ENCODE peak calls at places on chromosomes 11 and 22, in six cellular contexts. One of them, this sample, is unnamed. For H3K27me3, the result is how much of the 10 kb centered on the place peaks cover.

GRCh38 chr11:88482871-88483301 is 145.3 kb upstream of the CTSC start:
- DNase-seq in BE2C: no peak
- DNase-seq in SK-N-SH: no peak
- DNase-seq in Caco-2: no peak
- DNase-seq in tibial nerve: no peak
- DNase-seq in right atrium auricular region: no peak
- DNase-seq in this sample: peak

GRCh38 chr11:71433648-71434450 is 14.3 kb downstream of the DHCR7 start:
- DNase-seq in BE2C: no peak
- DNase-seq in SK-N-SH: no peak
- DNase-seq in Caco-2: peak
- DNase-seq in tibial nerve: no peak
- DNase-seq in right atrium auricular region: peak
- DNase-seq in this sample: no peak

GRCh38 chr11:8870461-8871282 is 40.3 kb upstream of the AKIP1 start:
- DNase-seq in BE2C: peak
- DNase-seq in SK-N-SH: peak
- DNase-seq in Caco-2: peak
- DNase-seq in tibial nerve: peak
- DNase-seq in right atrium auricular region: no peak
- DNase-seq in this sample: peak

GRCh38 chr11:126702987-126703386 is 297.6 kb downstream of the KIRREL3 start:
- DNase-seq in BE2C: peak
- DNase-seq in SK-N-SH: peak
- DNase-seq in Caco-2: no peak
- DNase-seq in tibial nerve: no peak
- DNase-seq in right atrium auricular region: no peak
- DNase-seq in this sample: no peak

GRCh38 chr11:110919241-110919893 is 207.1 kb upstream of the ARHGAP20 start:
- DNase-seq in BE2C: no peak
- DNase-seq in SK-N-SH: no peak
- DNase-seq in Caco-2: no peak
- DNase-seq in tibial nerve: no peak
- DNase-seq in right atrium auricular region: no peak
- DNase-seq in this sample: no peak

GRCh38 chr11:2586793-2587131 is 113.0 kb downstream of the KCNQ1OT1 start:
- DNase-seq in BE2C: no peak
- DNase-seq in SK-N-SH: peak
- DNase-seq in Caco-2: no peak
- DNase-seq in tibial nerve: no peak
- DNase-seq in right atrium auricular region: no peak
- DNase-seq in this sample: no peak

GRCh38 chr11:83827940-83828554 is 541.9 kb upstream of the CCDC90B start:
- DNase-seq in BE2C: no peak
- DNase-seq in SK-N-SH: peak
- DNase-seq in Caco-2: no peak
- DNase-seq in tibial nerve: no peak
- DNase-seq in right atrium auricular region: no peak
- DNase-seq in this sample: no peak

GRCh38 chr11:118497831-118498230 is 29.4 kb upstream of the TTC36 start:
- DNase-seq in BE2C: no peak
- DNase-seq in SK-N-SH: no peak
- DNase-seq in Caco-2: no peak
- DNase-seq in tibial nerve: no peak
- DNase-seq in right atrium auricular region: no peak
- DNase-seq in this sample: no peak

GRCh38 chr11:87298155-87298554 is 260.4 kb downstream of the TMEM135 start:
- DNase-seq in BE2C: no peak
- DNase-seq in SK-N-SH: no peak
- DNase-seq in Caco-2: no peak
- DNase-seq in tibial nerve: no peak
- DNase-seq in right atrium auricular region: no peak
- DNase-seq in this sample: no peak

GRCh38 chr11:118916842-118917388 is 8.8 kb downstream of the BCL9L start:
- DNase-seq in BE2C: peak
- DNase-seq in SK-N-SH: no peak
- DNase-seq in Caco-2: peak
- DNase-seq in tibial nerve: no peak
- DNase-seq in right atrium auricular region: peak
- DNase-seq in this sample: no peak

GRCh38 chr11:113488931-113489351 is 13.7 kb upstream of the DRD2 start:
- DNase-seq in BE2C: no peak
- DNase-seq in SK-N-SH: no peak
- DNase-seq in Caco-2: no peak
- DNase-seq in tibial nerve: no peak
- DNase-seq in right atrium auricular region: no peak
- DNase-seq in this sample: no peak

GRCh38 chr11:95647355-95647754 is 142.2 kb downstream of the FAM76B start:
- DNase-seq in BE2C: no peak
- DNase-seq in SK-N-SH: no peak
- DNase-seq in Caco-2: no peak
- DNase-seq in tibial nerve: no peak
- DNase-seq in right atrium auricular region: no peak
- DNase-seq in this sample: no peak

GRCh38 chr11:97290444-97291041 is 900.7 kb downstream of the JRKL start:
- DNase-seq in BE2C: no peak
- DNase-seq in SK-N-SH: no peak
- DNase-seq in Caco-2: no peak
- DNase-seq in tibial nerve: no peak
- DNase-seq in right atrium auricular region: no peak
- DNase-seq in this sample: no peak

GRCh38 chr11:69221086-69221485 is 65.4 kb downstream of the SMIM38 start:
- DNase-seq in BE2C: no peak
- DNase-seq in SK-N-SH: no peak
- DNase-seq in Caco-2: peak
- DNase-seq in tibial nerve: no peak
- DNase-seq in right atrium auricular region: no peak
- DNase-seq in this sample: no peak

GRCh38 chr11:102226702-102227101 is 90.6 kb upstream of the BIRC3 start:
- DNase-seq in BE2C: no peak
- DNase-seq in SK-N-SH: no peak
- DNase-seq in Caco-2: no peak
- DNase-seq in tibial nerve: no peak
- DNase-seq in right atrium auricular region: no peak
- DNase-seq in this sample: peak

GRCh38 chr22:16603448-16603768 is 10.8 kb upstream of the CCT8L2 start:
- DNase-seq in BE2C: no peak
- DNase-seq in SK-N-SH: no peak
- DNase-seq in Caco-2: no peak
- DNase-seq in tibial nerve: no peak
- DNase-seq in right atrium auricular region: no peak
- DNase-seq in this sample: no peak

GRCh38 chr11:62223095-62223494 is 14.6 kb downstream of the SCGB2A1 start:
- DNase-seq in BE2C: no peak
- DNase-seq in SK-N-SH: no peak
- DNase-seq in Caco-2: no peak
- DNase-seq in tibial nerve: no peak
- DNase-seq in right atrium auricular region: no peak
- DNase-seq in this sample: no peak

GRCh38 chr11:82556210-82556609 is 177.5 kb downstream of the FAM181B start:
- DNase-seq in BE2C: no peak
- DNase-seq in SK-N-SH: no peak
- DNase-seq in Caco-2: no peak
- DNase-seq in tibial nerve: no peak
- DNase-seq in right atrium auricular region: no peak
- DNase-seq in this sample: no peak

GRCh38 chr11:110900426-110900825 is 188.2 kb upstream of the ARHGAP20 start:
- DNase-seq in BE2C: no peak
- DNase-seq in SK-N-SH: no peak
- DNase-seq in Caco-2: no peak
- DNase-seq in tibial nerve: no peak
- DNase-seq in right atrium auricular region: no peak
- DNase-seq in this sample: no peak

GRCh38 chr22:35629406-35630234 is 12.5 kb upstream of the MB start:
- DNase-seq in BE2C: no peak
- DNase-seq in SK-N-SH: no peak
- DNase-seq in Caco-2: no peak
- DNase-seq in tibial nerve: peak
- DNase-seq in right atrium auricular region: peak
- DNase-seq in this sample: peak

GRCh38 chr11:68832476-68833176 is 9.1 kb downstream of the CPT1A start:
- DNase-seq in BE2C: no peak
- DNase-seq in SK-N-SH: peak
- DNase-seq in Caco-2: no peak
- DNase-seq in tibial nerve: no peak
- DNase-seq in right atrium auricular region: no peak
- DNase-seq in this sample: no peak

DNA sequence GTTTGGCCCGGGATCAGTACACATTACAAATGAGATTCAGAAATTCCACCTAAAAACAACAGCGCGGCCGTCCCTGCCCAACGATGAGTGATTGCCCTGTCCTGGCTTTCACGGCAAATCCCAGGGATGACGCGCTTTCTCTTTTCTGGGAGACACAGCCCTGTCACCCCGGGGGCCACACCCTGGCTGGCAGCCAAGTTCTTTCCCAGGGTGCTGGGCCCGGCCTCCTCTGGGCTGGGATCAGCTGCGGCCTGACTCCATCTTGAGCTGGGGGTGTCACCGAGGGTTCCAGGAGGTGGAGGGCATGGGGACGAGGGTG is 82.7 kb downstream of the FBLN1 start:
- DNase-seq in BE2C: no peak
- DNase-seq in SK-N-SH: no peak
- DNase-seq in Caco-2: no peak
- DNase-seq in tibial nerve: no peak
- DNase-seq in right atrium auricular region: no peak
- DNase-seq in this sample: no peak
- H3K27me3 ChIP-seq in BE2C: under half
- H3K27me3 ChIP-seq in SK-N-SH: under half
- H3K27me3 ChIP-seq in Caco-2: under half
- H3K27me3 ChIP-seq in tibial nerve: under half
- H3K27me3 ChIP-seq in right atrium auricular region: under half
- H3K27me3 ChIP-seq in this sample: under half

DNA sequence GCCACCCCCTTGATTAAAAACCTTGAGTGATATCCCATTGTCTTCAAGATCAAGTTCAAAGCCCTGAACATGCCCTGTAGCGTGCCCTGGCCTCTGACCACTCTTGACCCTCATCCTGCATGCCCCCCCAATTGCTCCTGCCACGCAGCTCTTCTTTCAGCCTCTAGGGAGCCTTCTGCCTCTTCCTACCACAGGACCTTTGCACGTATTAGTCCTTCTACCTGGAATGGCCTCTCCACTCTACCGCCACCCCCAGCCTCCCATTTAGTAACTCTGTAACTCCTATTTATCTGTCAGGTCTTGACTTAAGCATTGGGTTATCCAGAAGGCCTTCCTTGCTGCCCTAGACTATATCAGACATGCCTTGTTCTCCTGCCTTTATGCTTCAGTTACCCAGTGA is 203.6 kb downstream of the TRIM29 start:
- DNase-seq in BE2C: no peak
- DNase-seq in SK-N-SH: no peak
- DNase-seq in Caco-2: no peak
- DNase-seq in tibial nerve: no peak
- DNase-seq in right atrium auricular region: no peak
- DNase-seq in this sample: no peak
- H3K27me3 ChIP-seq in BE2C: under half
- H3K27me3 ChIP-seq in SK-N-SH: under half
- H3K27me3 ChIP-seq in Caco-2: under half
- H3K27me3 ChIP-seq in tibial nerve: under half
- H3K27me3 ChIP-seq in right atrium auricular region: under half
- H3K27me3 ChIP-seq in this sample: under half

GRCh38 chr11:12675951-12676711 is 1.9 kb downstream of the TEAD1 start:
- DNase-seq in BE2C: no peak
- DNase-seq in SK-N-SH: peak
- DNase-seq in Caco-2: no peak
- DNase-seq in tibial nerve: no peak
- DNase-seq in right atrium auricular region: no peak
- DNase-seq in this sample: no peak

GRCh38 chr11:12678092-12678491 is 3.9 kb downstream of the TEAD1 start:
- DNase-seq in BE2C: no peak
- DNase-seq in SK-N-SH: no peak
- DNase-seq in Caco-2: no peak
- DNase-seq in tibial nerve: no peak
- DNase-seq in right atrium auricular region: no peak
- DNase-seq in this sample: no peak

GRCh38 chr11:12674936-12675696 is 895 bp downstream of the TEAD1 start:
- DNase-seq in BE2C: no peak
- DNase-seq in SK-N-SH: peak
- DNase-seq in Caco-2: no peak
- DNase-seq in tibial nerve: peak
- DNase-seq in right atrium auricular region: no peak
- DNase-seq in this sample: no peak

GRCh38 chr11:12678991-12679390 is 4.8 kb downstream of the TEAD1 start:
- DNase-seq in BE2C: no peak
- DNase-seq in SK-N-SH: no peak
- DNase-seq in Caco-2: no peak
- DNase-seq in tibial nerve: no peak
- DNase-seq in right atrium auricular region: no peak
- DNase-seq in this sample: no peak

DNA sequence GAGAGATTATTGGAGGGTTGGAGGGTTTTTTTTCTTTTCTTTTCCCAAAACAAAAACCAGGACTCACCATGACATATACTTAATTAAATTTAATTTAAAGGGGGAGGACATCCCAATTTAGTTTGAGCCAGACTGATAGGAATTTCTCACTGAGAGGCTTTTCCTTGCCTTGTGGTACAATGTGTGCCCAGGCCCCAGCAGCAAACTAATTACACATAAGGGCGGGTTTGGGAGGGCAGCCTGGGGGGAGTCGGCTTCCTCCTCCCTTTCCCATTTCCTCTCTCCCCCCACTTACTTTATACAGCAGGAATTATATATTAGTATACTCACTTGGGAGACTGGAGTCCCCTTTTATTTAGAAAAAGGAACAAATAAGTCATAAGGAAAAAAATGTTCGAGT is 2.9 kb downstream of the TEAD1 start:
- DNase-seq in BE2C: peak
- DNase-seq in SK-N-SH: peak
- DNase-seq in Caco-2: no peak
- DNase-seq in tibial nerve: no peak
- DNase-seq in right atrium auricular region: no peak
- DNase-seq in this sample: no peak
- H3K27me3 ChIP-seq in BE2C: under half
- H3K27me3 ChIP-seq in SK-N-SH: under half
- H3K27me3 ChIP-seq in Caco-2: under half
- H3K27me3 ChIP-seq in tibial nerve: under half
- H3K27me3 ChIP-seq in right atrium auricular region: under half
- H3K27me3 ChIP-seq in this sample: under half

DNA sequence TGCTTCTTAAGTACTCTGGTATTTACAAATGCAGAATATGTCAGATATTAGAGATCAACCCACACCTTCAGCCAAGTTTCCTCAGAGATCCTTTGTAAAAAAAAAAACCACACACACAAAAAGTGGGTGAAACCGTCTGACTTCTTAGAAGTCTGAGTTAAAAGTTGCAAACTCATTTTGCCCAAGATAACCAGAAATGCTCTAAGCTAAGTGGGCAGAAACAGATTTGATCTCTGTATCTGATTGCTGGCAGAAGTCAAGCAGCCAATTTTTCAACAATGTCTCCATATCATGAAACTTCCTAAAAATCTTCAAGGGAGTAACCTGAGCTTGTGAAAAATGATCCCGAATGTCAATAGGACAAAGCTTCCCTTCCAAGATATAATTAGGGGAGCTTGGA is 28.7 kb upstream of the ATXN10 start:
- DNase-seq in BE2C: no peak
- DNase-seq in SK-N-SH: no peak
- DNase-seq in Caco-2: no peak
- DNase-seq in tibial nerve: no peak
- DNase-seq in right atrium auricular region: no peak
- DNase-seq in this sample: no peak
- H3K27me3 ChIP-seq in BE2C: under half
- H3K27me3 ChIP-seq in SK-N-SH: under half
- H3K27me3 ChIP-seq in Caco-2: under half
- H3K27me3 ChIP-seq in tibial nerve: under half
- H3K27me3 ChIP-seq in right atrium auricular region: under half
- H3K27me3 ChIP-seq in this sample: under half

GRCh38 chr11:128564642-128565245 is 22.6 kb downstream of the ETS1 start:
- DNase-seq in BE2C: no peak
- DNase-seq in SK-N-SH: no peak
- DNase-seq in Caco-2: no peak
- DNase-seq in tibial nerve: no peak
- DNase-seq in right atrium auricular region: no peak
- DNase-seq in this sample: no peak
- H3K27me3 ChIP-seq in BE2C: under half
- H3K27me3 ChIP-seq in SK-N-SH: under half
- H3K27me3 ChIP-seq in Caco-2: under half
- H3K27me3 ChIP-seq in tibial nerve: under half
- H3K27me3 ChIP-seq in right atrium auricular region: under half
- H3K27me3 ChIP-seq in this sample: under half